ENCODE peak calls at places on chromosome 16, in six cellular contexts. I is fibroblast of lung, Z is ovary, V is PC-9, M is GM20000, A is right lobe of liver. B is an unnamed sample.

GRCh38 chr16:85720319-85720637 is 30.6 kb downstream of the C16orf74 start:
- DNase-seq in I (no peak), Z (no peak), V (peak), M (no peak), A (peak), B (no peak)

GRCh38 chr16:252366-253337 is 18.0 kb downstream of the FAM234A start:
- DNase-seq in I (no peak), Z (no peak), V (no peak), M (peak), A (no peak), B (peak)

GRCh38 chr16:11639925-11640899 is 28.0 kb upstream of the SNN start:
- DNase-seq in I (peak), Z (peak), V (peak), M (no peak), A (peak), B (no peak)

GRCh38 chr16:76946879-76947278 is 244.1 kb upstream of the MON1B start:
- DNase-seq in I (peak), Z (no peak), V (no peak), M (no peak), A (no peak), B (no peak)

GRCh38 chr16:79299154-79299799 is 301.3 kb downstream of the MAF start:
- DNase-seq in I (no peak), Z (no peak), V (no peak), M (no peak), A (no peak), B (no peak)

GRCh38 chr16:12535535-12536411 is 267.9 kb downstream of the CPPED1 start:
- DNase-seq in I (no peak), Z (no peak), V (no peak), M (peak), A (no peak), B (peak)

GRCh38 chr16:62256406-62256805 is 220.2 kb upstream of the CDH8 start:
- DNase-seq in I (no peak), Z (no peak), V (no peak), M (no peak), A (no peak), B (no peak)

GRCh38 chr16:85014311-85014710 is 3.0 kb upstream of the ZDHHC7 start:
- DNase-seq in I (no peak), Z (no peak), V (no peak), M (no peak), A (no peak), B (no peak)

GRCh38 chr16:80263848-80264694 is 276.7 kb upstream of the DYNLRB2 start:
- DNase-seq in I (no peak), Z (no peak), V (no peak), M (no peak), A (no peak), B (no peak)

GRCh38 chr16:23288726-23289512 is 13.2 kb upstream of the SCNN1B start:
- DNase-seq in I (no peak), Z (no peak), V (no peak), M (no peak), A (no peak), B (no peak)

GRCh38 chr16:70482624-70483023 is 28.2 kb downstream of the FCSK start:
- DNase-seq in I (no peak), Z (no peak), V (no peak), M (no peak), A (no peak), B (no peak)

GRCh38 chr16:74271879-74272278 is 24.7 kb upstream of the PSMD7 start:
- DNase-seq in I (peak), Z (no peak), V (no peak), M (no peak), A (no peak), B (no peak)

GRCh38 chr16:66360624-66361324 is 5.7 kb upstream of the CDH5 start:
- DNase-seq in I (no peak), Z (no peak), V (no peak), M (no peak), A (no peak), B (no peak)

GRCh38 chr16:57889960-57890751 is 80.8 kb downstream of the CNGB1 start:
- DNase-seq in I (peak), Z (no peak), V (no peak), M (no peak), A (no peak), B (no peak)

GRCh38 chr16:10728035-10728462 is 15.6 kb upstream of the NUBP1 start:
- DNase-seq in I (no peak), Z (peak), V (no peak), M (no peak), A (peak), B (no peak)

GRCh38 chr16:87581867-87582220 is 20.5 kb upstream of the JPH3 start:
- DNase-seq in I (peak), Z (peak), V (peak), M (no peak), A (no peak), B (no peak)

GRCh38 chr16:69393898-69394849 is 8.4 kb upstream of the TERF2 start:
- DNase-seq in I (peak), Z (no peak), V (no peak), M (no peak), A (no peak), B (no peak)

GRCh38 chr16:80733366-80733901 is 71.0 kb downstream of the CDYL2 start:
- DNase-seq in I (no peak), Z (no peak), V (no peak), M (no peak), A (no peak), B (no peak)

GRCh38 chr16:12459401-12459791 is 344.3 kb downstream of the CPPED1 start:
- DNase-seq in I (no peak), Z (no peak), V (no peak), M (peak), A (peak), B (peak)

GRCh38 chr16:10080031-10080772 is 102.0 kb downstream of the GRIN2A start:
- DNase-seq in I (no peak), Z (no peak), V (peak), M (no peak), A (no peak), B (no peak)

GRCh38 chr16:82329070-82329469 is 159.0 kb upstream of the MPHOSPH6 start:
- DNase-seq in I (no peak), Z (no peak), V (no peak), M (no peak), A (no peak), B (no peak)

GRCh38 chr16:74899786-74900185 is 85.1 kb downstream of the WDR59 start:
- DNase-seq in I (no peak), Z (no peak), V (no peak), M (no peak), A (no peak), B (no peak)

GRCh38 chr16:72474511-72475123 is 302.7 kb upstream of the PMFBP1 start:
- DNase-seq in I (peak), Z (no peak), V (peak), M (no peak), A (no peak), B (no peak)

GRCh38 chr16:75818491-75818890 is 92.2 kb upstream of the CPHXL start:
- DNase-seq in I (no peak), Z (no peak), V (no peak), M (no peak), A (no peak), B (no peak)

GRCh38 chr16:86516618-86517003 is 6.3 kb downstream of the FOXF1 start:
- DNase-seq in I (peak), Z (no peak), V (no peak), M (no peak), A (no peak), B (no peak)

GRCh38 chr16:96935-97381 is 18.9 kb downstream of the MPG start:
- DNase-seq in I (peak), Z (peak), V (peak), M (peak), A (peak), B (peak)

GRCh38 chr16:66275795-66276428 is 90.6 kb upstream of the CDH5 start:
- DNase-seq in I (peak), Z (no peak), V (peak), M (peak), A (peak), B (peak)

GRCh38 chr16:84080378-84080777 is 36.4 kb downstream of the MBTPS1 start:
- DNase-seq in I (no peak), Z (no peak), V (no peak), M (no peak), A (no peak), B (no peak)

GRCh38 chr16:14300631-14301149 is 229.6 kb downstream of the MRTFB start:
- DNase-seq in I (peak), Z (peak), V (peak), M (peak), A (peak), B (peak)

GRCh38 chr16:86637744-86638143 is 59.4 kb downstream of the FOXL1 start:
- DNase-seq in I (no peak), Z (no peak), V (no peak), M (no peak), A (no peak), B (no peak)

GRCh38 chr16:47644166-47644565 is 183.0 kb downstream of the PHKB start:
- DNase-seq in I (peak), Z (no peak), V (no peak), M (no peak), A (no peak), B (no peak)

GRCh38 chr16:85612801-85613608 is at the start of gene GSE1:
- DNase-seq in I (peak), Z (peak), V (peak), M (peak), A (peak), B (peak)

GRCh38 chr16:8814095-8814806 is 16.6 kb downstream of the PMM2 start:
- DNase-seq in I (no peak), Z (no peak), V (no peak), M (no peak), A (no peak), B (no peak)

GRCh38 chr16:29029168-29029994 is 44.5 kb downstream of the LAT start:
- DNase-seq in I (peak), Z (no peak), V (peak), M (peak), A (no peak), B (peak)

GRCh38 chr16:50444546-50444945 is 75.8 kb upstream of the BRD7 start:
- DNase-seq in I (no peak), Z (no peak), V (peak), M (no peak), A (no peak), B (no peak)

DNA sequence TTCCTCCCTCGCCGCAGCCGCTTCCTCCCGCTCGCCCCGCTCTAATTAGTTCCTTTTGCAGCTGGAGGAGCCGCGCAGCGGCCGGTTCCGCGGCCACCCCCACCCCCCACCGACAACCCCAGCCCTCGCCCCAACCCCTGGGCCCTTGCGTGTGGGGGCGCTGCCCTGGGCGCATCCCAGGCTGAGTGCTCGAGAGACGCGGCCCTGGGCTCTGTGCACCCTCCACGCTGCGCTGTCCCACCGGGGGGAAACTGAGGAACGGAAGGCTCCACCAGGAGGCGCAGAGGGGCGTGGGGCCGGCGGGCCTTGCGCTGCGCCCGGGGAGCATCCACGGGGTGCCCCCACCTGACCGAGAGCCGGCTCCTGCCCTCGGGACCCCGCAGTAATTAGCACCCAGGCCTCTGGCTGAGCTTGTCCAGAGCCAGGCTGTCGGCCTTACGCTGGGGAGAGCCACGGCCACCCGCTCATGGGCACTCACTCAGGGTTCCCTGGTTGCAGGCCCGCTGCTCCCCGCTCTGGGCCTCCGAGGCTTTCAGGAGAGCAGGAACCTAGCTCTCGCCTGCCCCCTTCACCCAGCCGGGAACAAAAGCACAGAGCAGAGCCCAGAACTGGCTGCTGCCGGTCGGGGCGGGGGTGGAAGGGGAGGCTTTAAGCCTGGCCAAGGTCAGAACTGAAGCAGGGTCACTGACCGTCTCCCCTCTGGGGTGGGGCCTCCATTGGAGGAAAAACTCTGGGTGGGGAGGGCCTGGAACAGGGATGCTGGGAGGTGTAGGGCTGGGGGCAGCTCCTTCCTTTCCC is 12.1 kb downstream of the GLIS2 start:
- DNase-seq in I (peak), Z (peak), V (peak), M (peak), A (peak), B (peak)
- TF ChIP-seq CTCF in I (peak), Z (peak), V (no peak), M (peak), A (peak), B (peak)

GRCh38 chr16:30652718-30653117 is 2.0 kb downstream of the PRR14 start:
- DNase-seq in I (no peak), Z (no peak), V (no peak), M (no peak), A (no peak), B (no peak)

GRCh38 chr16:30649725-30650368 is 913 bp upstream of the PRR14 start:
- DNase-seq in I (no peak), Z (no peak), V (no peak), M (no peak), A (no peak), B (no peak)

GRCh38 chr16:30652005-30652296 is 1.2 kb downstream of the PRR14 start:
- DNase-seq in I (peak), Z (no peak), V (no peak), M (no peak), A (no peak), B (no peak)

GRCh38 chr16:30651124-30652004 is 604 bp downstream of the PRR14 start:
- DNase-seq in I (peak), Z (peak), V (peak), M (peak), A (peak), B (peak)

GRCh38 chr16:30650369-30651123 is at the start of gene PRR14:
- DNase-seq in I (peak), Z (peak), V (peak), M (peak), A (peak), B (peak)
- TF ChIP-seq CTCF in I (no peak), Z (no peak), V (no peak), M (no peak), A (peak), B (no peak)

DNA sequence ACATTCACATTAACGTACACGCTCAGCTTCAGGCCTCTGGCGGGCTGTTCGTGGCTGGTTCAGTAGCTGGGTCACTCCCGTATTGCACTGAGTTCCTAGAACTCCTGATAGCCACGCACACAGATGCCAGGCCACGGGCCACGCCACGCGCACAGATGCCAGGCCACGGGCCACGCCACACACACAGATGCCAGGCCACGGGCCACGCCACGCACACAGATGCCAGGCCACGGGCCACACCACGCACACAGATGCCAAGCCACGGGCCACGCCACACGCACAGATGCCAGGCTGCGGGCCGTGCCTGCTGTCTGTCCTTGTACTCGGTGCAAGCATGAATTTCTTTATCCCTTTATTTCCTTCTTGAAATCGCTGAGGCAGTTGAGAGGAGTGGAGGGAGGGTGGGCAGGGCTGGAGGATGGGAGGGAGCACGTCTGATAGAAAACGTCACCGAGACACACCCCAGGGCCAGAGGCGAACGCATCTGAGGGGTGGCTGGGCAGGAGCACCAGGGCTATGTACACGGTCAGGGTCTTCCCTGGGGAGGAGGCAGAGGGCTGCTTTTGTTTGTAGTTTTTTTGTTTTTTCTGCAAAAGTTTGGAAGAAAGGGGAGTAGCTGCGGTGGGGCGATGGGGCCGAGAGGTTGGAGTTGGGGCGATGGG is 8.6 kb upstream of the PABPN1L start:
- DNase-seq in I (no peak), Z (no peak), V (no peak), M (no peak), A (no peak), B (no peak)
- TF ChIP-seq CTCF in I (no peak), Z (no peak), V (no peak), M (no peak), A (no peak), B (no peak)

DNA sequence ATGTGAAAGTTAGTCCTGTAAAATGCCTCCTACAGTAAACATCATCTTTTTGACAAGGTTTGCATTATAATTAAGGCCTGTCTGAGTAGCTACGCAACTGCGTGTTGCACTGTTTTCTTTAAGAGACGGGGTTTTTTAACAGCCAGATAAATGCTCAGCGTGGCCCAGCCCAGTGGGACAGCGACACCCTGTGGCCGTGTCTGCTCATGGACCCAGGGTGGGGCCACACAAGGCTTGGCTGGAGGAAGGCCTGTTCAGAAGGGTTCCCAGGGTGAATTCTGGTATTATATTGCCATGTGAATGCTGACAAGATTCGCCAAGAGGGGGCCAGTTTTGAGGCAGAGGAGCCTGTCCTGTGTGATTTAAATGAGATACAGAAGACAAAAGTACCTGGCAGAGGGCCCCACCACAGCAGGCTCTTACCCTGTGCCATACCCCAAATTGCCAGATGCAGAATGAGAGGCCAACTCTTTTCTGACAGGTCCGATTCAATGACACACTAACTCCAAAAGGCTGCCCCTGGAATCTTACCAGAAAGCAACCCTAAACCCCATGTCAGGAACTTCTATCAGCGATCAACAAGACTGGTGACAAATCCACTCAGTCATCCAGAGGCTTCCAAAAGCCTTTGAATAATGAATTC is 65.9 kb upstream of the IRX6 start:
- DNase-seq in I (peak), Z (no peak), V (no peak), M (peak), A (peak), B (peak)
- TF ChIP-seq CTCF in I (peak), Z (no peak), V (peak), M (peak), A (peak), B (peak)

DNA sequence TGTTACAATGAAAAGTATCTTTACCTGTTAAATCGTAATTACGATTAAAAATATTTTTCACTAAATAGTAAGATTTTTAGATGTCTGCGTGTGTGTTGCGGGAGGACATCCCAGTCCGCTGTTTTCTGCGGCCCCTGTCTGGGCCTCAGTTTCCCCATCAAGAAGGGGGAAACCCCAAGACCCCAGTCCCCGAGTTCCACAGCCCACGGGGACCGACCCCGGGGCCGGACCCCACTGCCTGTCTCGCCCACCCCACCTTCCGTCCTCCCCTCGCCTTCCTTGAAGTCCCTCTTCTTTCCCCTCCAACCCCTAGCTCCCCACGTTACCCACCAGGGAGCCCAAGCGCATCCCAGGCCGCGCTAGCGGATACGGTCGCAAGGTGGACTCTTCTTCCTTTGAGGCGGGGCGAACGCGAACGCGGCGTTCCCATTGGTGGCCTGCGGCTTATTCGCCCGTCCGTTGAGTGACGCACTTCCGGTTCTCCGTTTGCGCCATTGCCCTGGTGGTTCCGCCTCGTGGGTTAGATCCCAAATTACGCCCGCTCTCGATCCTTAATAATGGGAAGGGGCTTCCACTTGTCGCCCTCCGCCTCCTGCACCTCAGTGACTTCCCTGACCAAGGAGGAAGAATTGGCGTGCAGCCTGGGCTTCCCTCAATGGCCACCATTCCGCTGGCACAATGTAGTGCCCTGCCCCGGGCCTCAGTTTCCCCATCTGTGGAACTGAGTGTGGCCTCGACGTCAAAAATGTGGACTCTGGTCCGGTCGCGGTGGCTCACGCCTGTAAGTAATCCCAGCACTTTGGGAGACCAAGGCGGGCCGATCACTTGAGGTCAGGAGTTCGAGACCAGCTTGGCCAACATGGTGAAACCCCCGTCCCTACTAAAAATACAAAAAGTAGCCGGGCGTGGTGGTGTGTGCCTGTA is at the start of gene NSMCE1:
- DNase-seq in I (peak), Z (peak), V (peak), M (peak), A (peak), B (peak)
- TF ChIP-seq CTCF in I (no peak), Z (no peak), V (peak), M (no peak), A (peak), B (peak)

B was measured in GM13977.